ENCODE peak calls at places on chromosomes 1 and 21, in six cellular contexts. One of them, this sample, is unnamed.

GRCh38 chr1:200905411-200906052 is 10.8 kb downstream of the INAVA start:
- DNase-seq in fibroblast of the conjunctiva: no peak
- DNase-seq in activated naive CD4-positive, alpha-beta T cell: no peak
- DNase-seq in CD4-positive, alpha-beta T cell: no peak
- DNase-seq in CD8-positive, alpha-beta memory T cell: peak; percentile 76
- DNase-seq in NCI-H69: no peak
- DNase-seq in this sample: no peak

GRCh38 chr21:30072496-30072895 is 94.1 kb downstream of the CLDN17 start:
- DNase-seq in fibroblast of the conjunctiva: peak; percentile 32
- DNase-seq in activated naive CD4-positive, alpha-beta T cell: no peak
- DNase-seq in CD4-positive, alpha-beta T cell: no peak
- DNase-seq in CD8-positive, alpha-beta memory T cell: no peak
- DNase-seq in NCI-H69: peak; percentile 29
- DNase-seq in this sample: peak; percentile 11

GRCh38 chr1:231803353-231803752 is 176.8 kb downstream of the DISC1 start:
- DNase-seq in fibroblast of the conjunctiva: peak; percentile 18
- DNase-seq in activated naive CD4-positive, alpha-beta T cell: no peak
- DNase-seq in CD4-positive, alpha-beta T cell: no peak
- DNase-seq in CD8-positive, alpha-beta memory T cell: no peak
- DNase-seq in NCI-H69: no peak
- DNase-seq in this sample: peak; percentile 43

GRCh38 chr21:32562426-32562825 is 22.9 kb downstream of the TCP10L start:
- DNase-seq in fibroblast of the conjunctiva: peak; percentile 77
- DNase-seq in activated naive CD4-positive, alpha-beta T cell: no peak
- DNase-seq in CD4-positive, alpha-beta T cell: no peak
- DNase-seq in CD8-positive, alpha-beta memory T cell: no peak
- DNase-seq in NCI-H69: no peak
- DNase-seq in this sample: peak; percentile 31

GRCh38 chr1:17572264-17572985 is 32.9 kb downstream of the ARHGEF10L start:
- DNase-seq in fibroblast of the conjunctiva: no peak
- DNase-seq in activated naive CD4-positive, alpha-beta T cell: no peak
- DNase-seq in CD4-positive, alpha-beta T cell: no peak
- DNase-seq in CD8-positive, alpha-beta memory T cell: no peak
- DNase-seq in NCI-H69: no peak
- DNase-seq in this sample: no peak

GRCh38 chr1:111907321-111907720 is 82.1 kb downstream of the KCND3 start:
- DNase-seq in fibroblast of the conjunctiva: no peak
- DNase-seq in activated naive CD4-positive, alpha-beta T cell: no peak
- DNase-seq in CD4-positive, alpha-beta T cell: no peak
- DNase-seq in CD8-positive, alpha-beta memory T cell: no peak
- DNase-seq in NCI-H69: no peak
- DNase-seq in this sample: no peak

GRCh38 chr1:151809625-151810556 is 4.7 kb upstream of the LINGO4 start:
- DNase-seq in fibroblast of the conjunctiva: no peak
- DNase-seq in activated naive CD4-positive, alpha-beta T cell: no peak
- DNase-seq in CD4-positive, alpha-beta T cell: no peak
- DNase-seq in CD8-positive, alpha-beta memory T cell: no peak
- DNase-seq in NCI-H69: peak; percentile 38
- DNase-seq in this sample: no peak

GRCh38 chr1:66575739-66576138 is 41.8 kb downstream of the SGIP1 start:
- DNase-seq in fibroblast of the conjunctiva: peak; percentile 93
- DNase-seq in activated naive CD4-positive, alpha-beta T cell: no peak
- DNase-seq in CD4-positive, alpha-beta T cell: no peak
- DNase-seq in CD8-positive, alpha-beta memory T cell: no peak
- DNase-seq in NCI-H69: no peak
- DNase-seq in this sample: peak; percentile 64

GRCh38 chr1:204151562-204152309 is at the start of gene ETNK2:
- DNase-seq in fibroblast of the conjunctiva: no peak
- DNase-seq in activated naive CD4-positive, alpha-beta T cell: no peak
- DNase-seq in CD4-positive, alpha-beta T cell: peak; percentile 47
- DNase-seq in CD8-positive, alpha-beta memory T cell: peak; percentile 64
- DNase-seq in NCI-H69: peak; percentile 87
- DNase-seq in this sample: no peak

GRCh38 chr1:65688848-65689247 is 103.8 kb upstream of the PDE4B start:
- DNase-seq in fibroblast of the conjunctiva: no peak
- DNase-seq in activated naive CD4-positive, alpha-beta T cell: no peak
- DNase-seq in CD4-positive, alpha-beta T cell: no peak
- DNase-seq in CD8-positive, alpha-beta memory T cell: no peak
- DNase-seq in NCI-H69: no peak
- DNase-seq in this sample: no peak

GRCh38 chr1:53579221-53580008 is 120.2 kb downstream of the DMRTB1 start:
- DNase-seq in fibroblast of the conjunctiva: no peak
- DNase-seq in activated naive CD4-positive, alpha-beta T cell: no peak
- DNase-seq in CD4-positive, alpha-beta T cell: no peak
- DNase-seq in CD8-positive, alpha-beta memory T cell: no peak
- DNase-seq in NCI-H69: no peak
- DNase-seq in this sample: no peak

GRCh38 chr1:74468982-74469603 is 43.3 kb downstream of the LRRC53 start:
- DNase-seq in fibroblast of the conjunctiva: peak; percentile 16
- DNase-seq in activated naive CD4-positive, alpha-beta T cell: no peak
- DNase-seq in CD4-positive, alpha-beta T cell: no peak
- DNase-seq in CD8-positive, alpha-beta memory T cell: no peak
- DNase-seq in NCI-H69: peak; percentile 82
- DNase-seq in this sample: no peak

GRCh38 chr1:205472737-205473565 is 17.1 kb upstream of the BLACAT1 start:
- DNase-seq in fibroblast of the conjunctiva: no peak
- DNase-seq in activated naive CD4-positive, alpha-beta T cell: no peak
- DNase-seq in CD4-positive, alpha-beta T cell: no peak
- DNase-seq in CD8-positive, alpha-beta memory T cell: no peak
- DNase-seq in NCI-H69: peak; percentile 81
- DNase-seq in this sample: no peak

GRCh38 chr1:46128336-46128735 is 4.1 kb downstream of the PIK3R3 start:
- DNase-seq in fibroblast of the conjunctiva: no peak
- DNase-seq in activated naive CD4-positive, alpha-beta T cell: no peak
- DNase-seq in CD4-positive, alpha-beta T cell: no peak
- DNase-seq in CD8-positive, alpha-beta memory T cell: no peak
- DNase-seq in NCI-H69: peak; percentile 18
- DNase-seq in this sample: no peak

GRCh38 chr1:245609354-245609753 is 454.6 kb downstream of the KIF26B start:
- DNase-seq in fibroblast of the conjunctiva: no peak
- DNase-seq in activated naive CD4-positive, alpha-beta T cell: no peak
- DNase-seq in CD4-positive, alpha-beta T cell: no peak
- DNase-seq in CD8-positive, alpha-beta memory T cell: no peak
- DNase-seq in NCI-H69: peak; percentile 78
- DNase-seq in this sample: no peak

GRCh38 chr1:77876884-77877283 is 11.5 kb upstream of the NEXN start:
- DNase-seq in fibroblast of the conjunctiva: no peak
- DNase-seq in activated naive CD4-positive, alpha-beta T cell: no peak
- DNase-seq in CD4-positive, alpha-beta T cell: no peak
- DNase-seq in CD8-positive, alpha-beta memory T cell: no peak
- DNase-seq in NCI-H69: no peak
- DNase-seq in this sample: no peak

GRCh38 chr1:154574715-154575114 is 7.1 kb downstream of the CHRNB2 start:
- DNase-seq in fibroblast of the conjunctiva: no peak
- DNase-seq in activated naive CD4-positive, alpha-beta T cell: no peak
- DNase-seq in CD4-positive, alpha-beta T cell: no peak
- DNase-seq in CD8-positive, alpha-beta memory T cell: no peak
- DNase-seq in NCI-H69: peak; percentile 49
- DNase-seq in this sample: no peak

GRCh38 chr1:9652379-9653194 is 1.1 kb downstream of the PIK3CD start:
- DNase-seq in fibroblast of the conjunctiva: no peak
- DNase-seq in activated naive CD4-positive, alpha-beta T cell: no peak
- DNase-seq in CD4-positive, alpha-beta T cell: peak; percentile 69
- DNase-seq in CD8-positive, alpha-beta memory T cell: peak; percentile 87
- DNase-seq in NCI-H69: no peak
- DNase-seq in this sample: no peak

GRCh38 chr1:109821221-109821669 is 57.5 kb upstream of the EPS8L3 start:
- DNase-seq in fibroblast of the conjunctiva: peak; percentile 92
- DNase-seq in activated naive CD4-positive, alpha-beta T cell: no peak
- DNase-seq in CD4-positive, alpha-beta T cell: no peak
- DNase-seq in CD8-positive, alpha-beta memory T cell: no peak
- DNase-seq in NCI-H69: no peak
- DNase-seq in this sample: peak; percentile 96

GRCh38 chr1:39328110-39328509 is 123.6 kb downstream of the MACF1 start:
- DNase-seq in fibroblast of the conjunctiva: no peak
- DNase-seq in activated naive CD4-positive, alpha-beta T cell: no peak
- DNase-seq in CD4-positive, alpha-beta T cell: no peak
- DNase-seq in CD8-positive, alpha-beta memory T cell: peak; percentile 26
- DNase-seq in NCI-H69: no peak
- DNase-seq in this sample: no peak

GRCh38 chr1:17696417-17697301 is 58.5 kb upstream of the ACTL8 start:
- DNase-seq in fibroblast of the conjunctiva: peak; percentile 28
- DNase-seq in activated naive CD4-positive, alpha-beta T cell: no peak
- DNase-seq in CD4-positive, alpha-beta T cell: no peak
- DNase-seq in CD8-positive, alpha-beta memory T cell: no peak
- DNase-seq in NCI-H69: no peak
- DNase-seq in this sample: peak; percentile 34

GRCh38 chr1:64965239-64966157 is 851 bp downstream of the JAK1 start:
- DNase-seq in fibroblast of the conjunctiva: no peak
- DNase-seq in activated naive CD4-positive, alpha-beta T cell: peak; percentile 32
- DNase-seq in CD4-positive, alpha-beta T cell: peak; percentile 72
- DNase-seq in CD8-positive, alpha-beta memory T cell: peak; percentile 82
- DNase-seq in NCI-H69: peak; percentile 67
- DNase-seq in this sample: no peak

GRCh38 chr1:226404063-226404903 is 3.6 kb downstream of the PARP1 start:
- DNase-seq in fibroblast of the conjunctiva: no peak
- DNase-seq in activated naive CD4-positive, alpha-beta T cell: no peak
- DNase-seq in CD4-positive, alpha-beta T cell: no peak
- DNase-seq in CD8-positive, alpha-beta memory T cell: no peak
- DNase-seq in NCI-H69: peak; percentile 71
- DNase-seq in this sample: no peak

GRCh38 chr1:160538985-160539651 is 16.1 kb upstream of the SLAMF6 start:
- DNase-seq in fibroblast of the conjunctiva: no peak
- DNase-seq in activated naive CD4-positive, alpha-beta T cell: no peak
- DNase-seq in CD4-positive, alpha-beta T cell: no peak
- DNase-seq in CD8-positive, alpha-beta memory T cell: no peak
- DNase-seq in NCI-H69: peak; percentile 11
- DNase-seq in this sample: no peak

GRCh38 chr21:41545500-41546359 is 37.8 kb upstream of the TMPRSS2 start:
- DNase-seq in fibroblast of the conjunctiva: no peak
- DNase-seq in activated naive CD4-positive, alpha-beta T cell: no peak
- DNase-seq in CD4-positive, alpha-beta T cell: no peak
- DNase-seq in CD8-positive, alpha-beta memory T cell: no peak
- DNase-seq in NCI-H69: no peak
- DNase-seq in this sample: no peak

GRCh38 chr1:220484135-220484534 is 43.8 kb upstream of the MARK1 start:
- DNase-seq in fibroblast of the conjunctiva: no peak
- DNase-seq in activated naive CD4-positive, alpha-beta T cell: no peak
- DNase-seq in CD4-positive, alpha-beta T cell: no peak
- DNase-seq in CD8-positive, alpha-beta memory T cell: no peak
- DNase-seq in NCI-H69: no peak
- DNase-seq in this sample: no peak

GRCh38 chr1:64745181-64745985 is 508 bp downstream of the RAVER2 start:
- DNase-seq in fibroblast of the conjunctiva: peak; percentile 23
- DNase-seq in activated naive CD4-positive, alpha-beta T cell: no peak
- DNase-seq in CD4-positive, alpha-beta T cell: peak; percentile 3
- DNase-seq in CD8-positive, alpha-beta memory T cell: peak; percentile 9
- DNase-seq in NCI-H69: peak; percentile 70
- DNase-seq in this sample: no peak

GRCh38 chr1:16969057-16969609 is 11.3 kb downstream of the MFAP2 start:
- DNase-seq in fibroblast of the conjunctiva: no peak
- DNase-seq in activated naive CD4-positive, alpha-beta T cell: no peak
- DNase-seq in CD4-positive, alpha-beta T cell: no peak
- DNase-seq in CD8-positive, alpha-beta memory T cell: no peak
- DNase-seq in NCI-H69: no peak
- DNase-seq in this sample: no peak

GRCh38 chr1:28193701-28194161 is 17.2 kb upstream of the PTAFR start:
- DNase-seq in fibroblast of the conjunctiva: no peak
- DNase-seq in activated naive CD4-positive, alpha-beta T cell: no peak
- DNase-seq in CD4-positive, alpha-beta T cell: no peak
- DNase-seq in CD8-positive, alpha-beta memory T cell: no peak
- DNase-seq in NCI-H69: no peak
- DNase-seq in this sample: no peak

GRCh38 chr1:215132156-215132555 is 49.6 kb downstream of the KCNK2 start:
- DNase-seq in fibroblast of the conjunctiva: no peak
- DNase-seq in activated naive CD4-positive, alpha-beta T cell: no peak
- DNase-seq in CD4-positive, alpha-beta T cell: no peak
- DNase-seq in CD8-positive, alpha-beta memory T cell: no peak
- DNase-seq in NCI-H69: no peak
- DNase-seq in this sample: no peak

GRCh38 chr1:117162806-117163205 is 41.3 kb upstream of the TRIM45 start:
- DNase-seq in fibroblast of the conjunctiva: no peak
- DNase-seq in activated naive CD4-positive, alpha-beta T cell: no peak
- DNase-seq in CD4-positive, alpha-beta T cell: no peak
- DNase-seq in CD8-positive, alpha-beta memory T cell: no peak
- DNase-seq in NCI-H69: peak; percentile 50
- DNase-seq in this sample: peak; percentile 41